ENCODE peak calls at places on chromosomes 11 and 22, in ten cellular contexts. E is keratinocyte, C is MM.1S, K is tibial nerve, H is psoas muscle, M is GM23338, N is colonic mucosa, V is upper lobe of right lung, Z is HAP-1, O is adipocyte. D is an unnamed sample.
A peak's percentile ranks its signal among the peaks of the same experiment; 100 is the strongest.

GRCh38 chr11:114774599-114775365 is 96.5 kb downstream of the NXPE2 start:
- DNase-seq in E (no peak), C (no peak), K (no peak), H (peak; percentile 26), M (peak; percentile 90), N (peak; percentile 56), V (no peak), Z (peak; percentile 67), O (peak; percentile 0), D (no peak)

GRCh38 chr22:29473001-29473400 is 7.0 kb upstream of the NEFH start:
- DNase-seq in E (no peak), C (no peak), K (no peak), H (no peak), M (no peak), N (no peak), V (no peak), Z (no peak), O (no peak), D (no peak)

GRCh38 chr11:10543782-10544181 is 2.8 kb upstream of the RNF141 start:
- DNase-seq in E (no peak), C (no peak), K (no peak), H (no peak), M (no peak), N (no peak), V (no peak), Z (no peak), O (no peak), D (no peak)

GRCh38 chr11:134659882-134660281 is 247.8 kb upstream of the B3GAT1 start:
- DNase-seq in E (no peak), C (no peak), K (no peak), H (no peak), M (no peak), N (peak; percentile 9), V (no peak), Z (no peak), O (no peak), D (no peak)

GRCh38 chr11:39668640-39669039 is 1790.8 kb downstream of the LRRC4C start:
- DNase-seq in E (no peak), C (no peak), K (no peak), H (no peak), M (no peak), N (no peak), V (no peak), Z (no peak), O (no peak), D (no peak)

GRCh38 chr11:123479048-123479837 is 49.2 kb downstream of the GRAMD1B start:
- DNase-seq in E (no peak), C (peak; percentile 83), K (no peak), H (no peak), M (no peak), N (no peak), V (no peak), Z (no peak), O (no peak), D (no peak)

GRCh38 chr11:5631969-5632635 is 7.3 kb downstream of the TRIM34 start:
- DNase-seq in E (no peak), C (peak; percentile 50), K (no peak), H (no peak), M (no peak), N (no peak), V (no peak), Z (no peak), O (no peak), D (no peak)

GRCh38 chr11:46112961-46113617 is 8.2 kb downstream of the PHF21A start:
- DNase-seq in E (no peak), C (peak; percentile 61), K (no peak), H (no peak), M (peak; percentile 93), N (peak; percentile 39), V (no peak), Z (peak; percentile 37), O (peak; percentile 52), D (no peak)

GRCh38 chr22:23764931-23765881 is 2.4 kb downstream of the C22orf15 start:
- DNase-seq in E (no peak), C (no peak), K (no peak), H (no peak), M (no peak), N (no peak), V (no peak), Z (no peak), O (no peak), D (no peak)
- H3K4me1 ChIP-seq in E (peaks cover 3% of the 10 kb centered on the region), C (no peaks in the 10 kb centered on the region), K (no peaks in the 10 kb centered on the region), H (peaks cover 30% of the 10 kb centered on the region), M (peaks cover 25% of the 10 kb centered on the region), N (peaks cover 4% of the 10 kb centered on the region), V (peaks cover 23% of the 10 kb centered on the region), Z (peaks cover 6% of the 10 kb centered on the region), O (peaks cover 11% of the 10 kb centered on the region), D (peaks cover 9% of the 10 kb centered on the region)

GRCh38 chr22:42814215-42814614 is 42.9 kb downstream of the ARFGAP3 start:
- DNase-seq in E (no peak), C (no peak), K (no peak), H (no peak), M (no peak), N (no peak), V (no peak), Z (no peak), O (no peak), D (no peak)

GRCh38 chr22:42813501-42813900 is 43.6 kb downstream of the ARFGAP3 start:
- DNase-seq in E (no peak), C (no peak), K (no peak), H (no peak), M (no peak), N (no peak), V (no peak), Z (no peak), O (peak; percentile 37), D (no peak)

GRCh38 chr22:42816339-42816738 is 40.7 kb downstream of the ARFGAP3 start:
- DNase-seq in E (no peak), C (no peak), K (no peak), H (no peak), M (no peak), N (no peak), V (no peak), Z (no peak), O (no peak), D (no peak)

GRCh38 chr22:42817556-42817955 is 39.5 kb downstream of the ARFGAP3 start:
- DNase-seq in E (no peak), C (no peak), K (no peak), H (no peak), M (no peak), N (no peak), V (no peak), Z (no peak), O (peak; percentile 70), D (no peak)

DNA sequence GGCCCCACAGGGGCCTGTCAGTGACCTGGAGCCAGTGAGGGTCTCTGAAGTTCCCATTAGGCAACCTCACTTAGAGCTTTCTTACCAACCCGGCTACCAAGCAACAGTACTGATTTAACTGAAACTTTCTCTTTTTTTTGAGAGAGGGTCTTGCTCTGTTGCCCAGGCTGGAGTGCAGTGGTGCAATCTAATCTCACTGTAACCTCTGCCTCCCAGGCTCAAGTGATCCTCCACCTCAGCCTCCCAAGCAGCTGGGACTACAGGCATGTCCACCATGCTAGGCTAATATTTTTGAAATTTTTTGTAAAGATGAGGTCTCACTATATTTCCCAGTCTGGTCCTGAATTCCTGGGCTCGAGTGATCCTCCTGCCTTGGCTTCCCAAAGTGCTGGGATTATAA is 42.5 kb downstream of the ARFGAP3 start:
- DNase-seq in E (no peak), C (no peak), K (no peak), H (no peak), M (no peak), N (no peak), V (no peak), Z (no peak), O (no peak), D (no peak)
- H3K36me3 ChIP-seq in E (peaks cover 19% of the 10 kb centered on the region), C (no peaks in the 10 kb centered on the region), K (peaks cover 67% of the 10 kb centered on the region), H (peaks cover 73% of the 10 kb centered on the region), M (no peaks in the 10 kb centered on the region), N (no peaks in the 10 kb centered on the region), V (peaks cover 67% of the 10 kb centered on the region), Z (peaks cover 7% of the 10 kb centered on the region), O (peaks cover 67% of the 10 kb centered on the region), D (peaks cover 31% of the 10 kb centered on the region)

GRCh38 chr11:74015919-74016684 is 7.2 kb upstream of the UCP3 start:
- DNase-seq in E (no peak), C (no peak), K (no peak), H (no peak), M (no peak), N (no peak), V (no peak), Z (no peak), O (no peak), D (no peak)

GRCh38 chr11:74012072-74012809 is 3.4 kb upstream of the UCP3 start:
- DNase-seq in E (no peak), C (no peak), K (no peak), H (no peak), M (no peak), N (no peak), V (no peak), Z (no peak), O (no peak), D (no peak)

GRCh38 chr11:74013141-74013540 is 4.3 kb upstream of the UCP3 start:
- DNase-seq in E (no peak), C (no peak), K (no peak), H (no peak), M (no peak), N (no peak), V (no peak), Z (no peak), O (no peak), D (no peak)

GRCh38 chr11:74017631-74018030 is 8.7 kb upstream of the UCP3 start:
- DNase-seq in E (no peak), C (no peak), K (no peak), H (no peak), M (no peak), N (no peak), V (no peak), Z (no peak), O (no peak), D (no peak)

GRCh38 chr11:74014880-74015279 is 6.0 kb upstream of the UCP3 start:
- DNase-seq in E (no peak), C (peak; percentile 72), K (no peak), H (no peak), M (no peak), N (no peak), V (no peak), Z (no peak), O (no peak), D (no peak)
- H3K4me3 ChIP-seq in E (no peak overlapping the region), C (no peak overlapping the region), K (no peak overlapping the region), H (no peak overlapping the region), M (no peak overlapping the region), N (no peak overlapping the region), V (no peak overlapping the region), Z (no peak overlapping the region), O (no peak overlapping the region), D (no peak overlapping the region)

DNA sequence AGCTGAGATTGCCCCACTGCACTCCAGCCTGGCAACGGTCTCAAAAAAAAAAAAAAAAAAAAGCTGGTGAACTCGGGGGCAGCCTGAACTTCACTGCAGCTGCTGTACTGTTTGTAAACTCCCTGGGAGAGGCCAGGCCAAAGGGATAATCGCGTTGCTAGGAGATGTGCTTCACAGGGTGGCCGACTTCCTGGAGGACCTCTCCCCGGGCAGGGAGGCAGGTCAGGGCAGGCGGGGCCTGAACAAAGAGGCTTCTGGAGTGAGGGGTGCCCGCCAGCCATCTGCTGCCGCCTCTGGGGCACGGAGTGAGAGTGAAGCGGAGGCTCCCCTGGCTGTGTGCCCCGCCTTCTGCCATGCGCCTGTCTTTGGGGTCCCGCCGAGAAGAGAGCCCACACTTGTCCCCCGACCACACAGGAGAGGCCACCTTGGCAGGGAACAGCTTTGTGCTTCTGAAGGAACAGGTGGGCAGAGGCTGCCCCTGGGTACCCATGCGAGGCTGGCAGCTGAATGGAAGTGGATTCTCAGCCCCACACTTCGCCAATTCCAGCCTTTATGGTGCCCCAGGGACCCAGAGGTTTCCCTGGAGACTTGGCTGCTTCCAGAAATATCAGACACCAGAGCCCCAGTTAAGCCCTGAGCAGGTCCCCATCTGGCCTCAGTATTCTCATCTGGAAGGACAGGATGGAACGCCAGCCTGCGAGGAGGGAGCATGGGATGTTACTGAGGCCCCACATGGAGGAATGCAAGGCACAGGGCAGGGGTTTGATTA is 29.6 kb downstream of the TMEM184B start:
- DNase-seq in E (no peak), C (no peak), K (no peak), H (no peak), M (no peak), N (peak; percentile 89), V (no peak), Z (no peak), O (no peak), D (no peak)
- H3K4me1 ChIP-seq in E (peaks cover 47% of the 10 kb centered on the region), C (peaks cover 58% of the 10 kb centered on the region), K (peaks cover 6% of the 10 kb centered on the region), H (peaks cover 44% of the 10 kb centered on the region), M (peaks cover 2% of the 10 kb centered on the region), N (peaks cover 18% of the 10 kb centered on the region), V (peaks cover 42% of the 10 kb centered on the region), Z (no peaks in the 10 kb centered on the region), O (peaks cover 52% of the 10 kb centered on the region), D (peaks cover 26% of the 10 kb centered on the region)

D was measured in ascending aorta.